ENCODE peak calls at places on chromosomes 4 and X, in four cellular contexts. One of them, this sample, is unnamed.

GRCh38 chr4:88382621-88383020 is 4.0 kb downstream of the HERC6 start:
- DNase-seq in colonic mucosa: no peak
- DNase-seq in adipocyte: no peak
- DNase-seq in neural progenitor cell: no peak
- DNase-seq in this sample: no peak

GRCh38 chrX:132267392-132267791 is 48.1 kb upstream of the RAP2C start:
- DNase-seq in colonic mucosa: no peak
- DNase-seq in neural progenitor cell: no peak
- DNase-seq in adipocyte: no peak
- DNase-seq in this sample: no peak

GRCh38 chrX:110759785-110760184 is 35.8 kb downstream of the CHRDL1 start:
- DNase-seq in neural progenitor cell: no peak
- DNase-seq in adipocyte: no peak
- DNase-seq in colonic mucosa: no peak
- DNase-seq in this sample: peak; percentile 85

GRCh38 chrX:33336783-33337182 is 125.4 kb upstream of the DMD start:
- DNase-seq in neural progenitor cell: peak; percentile 57
- DNase-seq in colonic mucosa: no peak
- DNase-seq in adipocyte: peak; percentile 2
- DNase-seq in this sample: peak; percentile 1

GRCh38 chr4:56612282-56612681 is 68.8 kb downstream of the HOPX start:
- DNase-seq in neural progenitor cell: no peak
- DNase-seq in colonic mucosa: no peak
- DNase-seq in adipocyte: no peak
- DNase-seq in this sample: no peak

GRCh38 chr4:176066757-176067156 is 1.1 kb downstream of the WDR17 start:
- DNase-seq in neural progenitor cell: no peak
- DNase-seq in colonic mucosa: no peak
- DNase-seq in adipocyte: no peak
- DNase-seq in this sample: no peak

GRCh38 chr4:36196145-36196925 is 48.0 kb downstream of the ARAP2 start:
- DNase-seq in colonic mucosa: no peak
- DNase-seq in neural progenitor cell: no peak
- DNase-seq in adipocyte: no peak
- DNase-seq in this sample: no peak

GRCh38 chrX:24464498-24464835 is 619 bp upstream of the PDK3 start:
- DNase-seq in colonic mucosa: no peak
- DNase-seq in adipocyte: no peak
- DNase-seq in neural progenitor cell: no peak
- DNase-seq in this sample: no peak

GRCh38 chr4:140152015-140152703 is 1.8 kb downstream of the MAML3 start:
- DNase-seq in colonic mucosa: peak; percentile 86
- DNase-seq in neural progenitor cell: peak; percentile 76
- DNase-seq in adipocyte: peak; percentile 78
- DNase-seq in this sample: peak; percentile 80

GRCh38 chr4:184885602-184886001 is 59.8 kb upstream of the ACSL1 start:
- DNase-seq in colonic mucosa: no peak
- DNase-seq in adipocyte: no peak
- DNase-seq in neural progenitor cell: no peak
- DNase-seq in this sample: no peak

GRCh38 chr4:98905834-98906233 is 23.1 kb downstream of the EIF4E start:
- DNase-seq in colonic mucosa: no peak
- DNase-seq in adipocyte: peak; percentile 48
- DNase-seq in neural progenitor cell: no peak
- DNase-seq in this sample: peak; percentile 46

GRCh38 chrX:40145001-40145631 is 47.4 kb upstream of the BCOR start:
- DNase-seq in adipocyte: no peak
- DNase-seq in neural progenitor cell: peak; percentile 41
- DNase-seq in colonic mucosa: peak; percentile 28
- DNase-seq in this sample: peak; percentile 55

GRCh38 chr4:53365121-53365485 is 758 bp downstream of the SCFD2 start:
- DNase-seq in neural progenitor cell: peak; percentile 37
- DNase-seq in colonic mucosa: peak; percentile 29
- DNase-seq in adipocyte: peak; percentile 36
- DNase-seq in this sample: peak; percentile 59

GRCh38 chr4:6119507-6120020 is 80.8 kb downstream of the JAKMIP1 start:
- DNase-seq in adipocyte: no peak
- DNase-seq in colonic mucosa: no peak
- DNase-seq in neural progenitor cell: no peak
- DNase-seq in this sample: no peak

GRCh38 chr4:7807351-7807921 is 132.2 kb downstream of the AFAP1 start:
- DNase-seq in neural progenitor cell: no peak
- DNase-seq in colonic mucosa: no peak
- DNase-seq in adipocyte: no peak
- DNase-seq in this sample: no peak

GRCh38 chrX:132676561-132677186 is 187.8 kb upstream of the MBNL3 start:
- DNase-seq in colonic mucosa: no peak
- DNase-seq in adipocyte: no peak
- DNase-seq in neural progenitor cell: peak; percentile 31
- DNase-seq in this sample: no peak

GRCh38 chrX:35380808-35381700 is 417.1 kb upstream of the MAGEB16 start:
- DNase-seq in neural progenitor cell: peak; percentile 36
- DNase-seq in colonic mucosa: no peak
- DNase-seq in adipocyte: peak; percentile 13
- DNase-seq in this sample: peak; percentile 28

GRCh38 chr4:85221606-85222005 is 253.3 kb upstream of the ARHGAP24 start:
- DNase-seq in colonic mucosa: no peak
- DNase-seq in neural progenitor cell: no peak
- DNase-seq in adipocyte: no peak
- DNase-seq in this sample: no peak

GRCh38 chr4:120922390-120923200 is at the start of gene PRDM5:
- DNase-seq in colonic mucosa: peak; percentile 60
- DNase-seq in neural progenitor cell: peak; percentile 82
- DNase-seq in adipocyte: peak; percentile 67
- DNase-seq in this sample: peak; percentile 71

GRCh38 chrX:54746928-54747327 is 51.1 kb downstream of the ITIH6 start:
- DNase-seq in adipocyte: no peak
- DNase-seq in colonic mucosa: no peak
- DNase-seq in neural progenitor cell: no peak
- DNase-seq in this sample: no peak

GRCh38 chr4:158535130-158535614 is 13.5 kb downstream of the RXFP1 start:
- DNase-seq in neural progenitor cell: no peak
- DNase-seq in adipocyte: peak; percentile 46
- DNase-seq in colonic mucosa: no peak
- DNase-seq in this sample: peak; percentile 89

GRCh38 chrX:19798423-19798822 is 89.0 kb downstream of the SH3KBP1 start:
- DNase-seq in neural progenitor cell: no peak
- DNase-seq in colonic mucosa: no peak
- DNase-seq in adipocyte: no peak
- DNase-seq in this sample: no peak

GRCh38 chrX:119234931-119235555 is 1.0 kb upstream of the PGRMC1 start:
- DNase-seq in adipocyte: no peak
- DNase-seq in colonic mucosa: peak; percentile 22
- DNase-seq in neural progenitor cell: peak; percentile 41
- DNase-seq in this sample: peak; percentile 35

GRCh38 chr4:137299281-137299680 is 233.0 kb downstream of the PCDH18 start:
- DNase-seq in colonic mucosa: no peak
- DNase-seq in neural progenitor cell: peak; percentile 50
- DNase-seq in adipocyte: no peak
- DNase-seq in this sample: no peak
- H3K4me3 ChIP-seq in colonic mucosa: no peak overlapping the region
- H3K4me3 ChIP-seq in neural progenitor cell: no peak overlapping the region
- H3K4me3 ChIP-seq in adipocyte: no peak overlapping the region
- H3K4me3 ChIP-seq in this sample: no peak overlapping the region

GRCh38 chrX:2693123-2693438 is 2.0 kb downstream of the CD99 start:
- DNase-seq in adipocyte: no peak
- DNase-seq in colonic mucosa: no peak
- DNase-seq in neural progenitor cell: no peak
- DNase-seq in this sample: peak; percentile 49

GRCh38 chrX:2690856-2691542 is at the start of gene CD99:
- DNase-seq in colonic mucosa: peak; percentile 93
- DNase-seq in neural progenitor cell: peak; percentile 86
- DNase-seq in adipocyte: peak; percentile 92
- DNase-seq in this sample: peak; percentile 91

GRCh38 chrX:2691543-2692220 is 587 bp downstream of the CD99 start:
- DNase-seq in adipocyte: peak; percentile 76
- DNase-seq in colonic mucosa: peak; percentile 70
- DNase-seq in neural progenitor cell: peak; percentile 49
- DNase-seq in this sample: peak; percentile 81

GRCh38 chrX:2692221-2693122 is 1.4 kb downstream of the CD99 start:
- DNase-seq in neural progenitor cell: peak; percentile 39
- DNase-seq in adipocyte: peak; percentile 66
- DNase-seq in colonic mucosa: peak; percentile 58
- DNase-seq in this sample: peak; percentile 70

GRCh38 chrX:2689773-2690666 is 1.1 kb upstream of the CD99 start:
- DNase-seq in neural progenitor cell: peak; percentile 30
- DNase-seq in colonic mucosa: peak; percentile 80
- DNase-seq in adipocyte: no peak
- DNase-seq in this sample: no peak
- H3K9ac ChIP-seq in neural progenitor cell: no peak overlapping the region
- H3K9ac ChIP-seq in colonic mucosa: peak overlapping the region; percentile 73
- H3K9ac ChIP-seq in adipocyte: peak overlapping the region; percentile 68
- H3K9ac ChIP-seq in this sample: peak overlapping the region; percentile 94

GRCh38 chrX:137566746-137567473 is 983 bp downstream of the ZIC3 start:
- DNase-seq in neural progenitor cell: peak; percentile 35
- DNase-seq in colonic mucosa: no peak
- DNase-seq in adipocyte: no peak
- DNase-seq in this sample: peak; percentile 12

GRCh38 chrX:137567474-137568232 is 1.7 kb downstream of the ZIC3 start:
- DNase-seq in neural progenitor cell: peak; percentile 49
- DNase-seq in colonic mucosa: no peak
- DNase-seq in adipocyte: no peak
- DNase-seq in this sample: peak; percentile 1

GRCh38 chrX:137565921-137566745 is at the start of gene ZIC3:
- DNase-seq in neural progenitor cell: peak; percentile 88
- DNase-seq in adipocyte: peak; percentile 6
- DNase-seq in colonic mucosa: peak; percentile 33
- DNase-seq in this sample: peak; percentile 35

GRCh38 chrX:137569470-137569891 is 3.6 kb downstream of the ZIC3 start:
- DNase-seq in neural progenitor cell: no peak
- DNase-seq in adipocyte: no peak
- DNase-seq in colonic mucosa: no peak
- DNase-seq in this sample: no peak

DNA sequence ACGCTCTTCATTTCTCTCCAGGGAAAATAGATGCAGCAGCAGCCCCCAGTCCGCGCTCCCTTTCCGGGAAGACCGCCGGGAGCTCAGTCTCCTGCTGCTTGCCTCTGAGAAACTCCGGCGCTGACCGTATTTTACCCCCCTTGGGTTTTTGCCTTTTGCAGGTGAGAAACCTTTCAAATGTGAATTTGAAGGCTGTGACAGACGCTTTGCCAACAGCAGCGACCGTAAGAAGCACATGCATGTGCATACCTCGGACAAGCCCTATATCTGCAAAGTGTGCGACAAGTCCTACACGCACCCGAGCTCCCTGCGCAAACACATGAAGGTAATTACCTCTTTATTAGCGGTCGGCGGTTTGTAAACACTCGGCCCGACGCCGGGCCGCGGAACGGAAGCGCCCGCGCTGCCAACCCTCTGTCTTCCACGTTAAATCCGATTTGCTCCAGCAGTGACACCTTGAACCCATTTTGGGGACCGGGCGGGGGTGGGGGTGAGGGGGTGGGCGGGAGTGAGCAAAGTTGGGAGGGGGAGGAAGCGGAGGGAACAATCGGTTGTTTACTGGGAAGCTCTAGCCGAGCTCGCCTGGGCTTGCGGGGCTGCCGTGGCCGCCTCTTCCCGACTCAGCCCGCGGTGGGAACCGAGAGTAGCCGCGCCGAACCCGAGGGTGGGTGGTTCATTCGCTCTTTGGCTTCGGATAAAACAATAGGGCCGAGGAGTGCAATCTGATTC is 3.0 kb downstream of the ZIC3 start:
- DNase-seq in colonic mucosa: no peak
- DNase-seq in adipocyte: no peak
- DNase-seq in neural progenitor cell: peak; percentile 55
- DNase-seq in this sample: peak; percentile 0
- H3K4me3 ChIP-seq in colonic mucosa: no peak overlapping the region
- H3K4me3 ChIP-seq in adipocyte: no peak overlapping the region
- H3K4me3 ChIP-seq in neural progenitor cell: peak overlapping the region; percentile 65
- H3K4me3 ChIP-seq in this sample: no peak overlapping the region

DNA sequence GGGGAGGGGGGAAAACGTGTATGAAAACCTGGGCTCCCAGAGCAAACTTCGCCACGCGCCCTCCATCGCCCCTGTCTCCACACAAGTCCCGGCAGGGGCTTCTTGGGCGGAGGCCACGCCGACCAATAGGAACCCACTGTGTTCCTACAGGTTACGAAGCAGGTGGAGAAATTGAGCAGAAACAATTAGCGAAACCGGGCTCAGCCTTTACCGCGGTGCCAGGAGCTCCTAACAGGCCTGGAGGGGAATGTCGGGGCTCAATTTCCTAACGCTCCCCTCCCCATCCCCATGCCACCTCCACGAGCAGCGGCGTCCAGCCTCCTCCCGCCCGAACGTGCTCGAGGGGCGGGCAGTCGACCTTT is 582 bp upstream of the KIT start:
- DNase-seq in neural progenitor cell: peak; percentile 42
- DNase-seq in adipocyte: no peak
- DNase-seq in colonic mucosa: no peak
- DNase-seq in this sample: no peak
- H3K9ac ChIP-seq in neural progenitor cell: no peak overlapping the region
- H3K9ac ChIP-seq in adipocyte: no peak overlapping the region
- H3K9ac ChIP-seq in colonic mucosa: peak overlapping the region; percentile 28
- H3K9ac ChIP-seq in this sample: no peak overlapping the region

DNA sequence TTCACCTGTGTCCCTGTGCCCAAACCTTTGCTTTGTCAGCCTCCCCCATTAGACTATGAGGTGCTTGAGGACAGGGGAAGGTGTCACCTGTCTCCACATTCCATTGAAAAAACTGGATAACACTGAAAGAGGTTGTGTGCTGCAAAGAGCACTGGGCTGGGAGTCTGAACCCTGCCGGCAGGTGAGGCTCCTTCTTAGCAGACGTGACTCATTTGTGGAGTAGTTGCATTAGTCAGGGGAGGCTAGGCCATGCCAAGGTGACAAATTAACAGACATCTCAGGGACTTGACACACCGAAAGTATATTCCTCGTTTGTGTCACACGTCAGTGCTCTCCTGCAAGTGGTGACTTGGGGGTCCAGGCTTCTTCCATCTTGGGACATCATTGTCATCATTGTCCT is 95.9 kb upstream of the STX18 start:
- DNase-seq in colonic mucosa: no peak
- DNase-seq in neural progenitor cell: no peak
- DNase-seq in adipocyte: no peak
- DNase-seq in this sample: no peak
- H3K4me3 ChIP-seq in colonic mucosa: no peak overlapping the region
- H3K4me3 ChIP-seq in neural progenitor cell: no peak overlapping the region
- H3K4me3 ChIP-seq in adipocyte: no peak overlapping the region
- H3K4me3 ChIP-seq in this sample: no peak overlapping the region

DNA sequence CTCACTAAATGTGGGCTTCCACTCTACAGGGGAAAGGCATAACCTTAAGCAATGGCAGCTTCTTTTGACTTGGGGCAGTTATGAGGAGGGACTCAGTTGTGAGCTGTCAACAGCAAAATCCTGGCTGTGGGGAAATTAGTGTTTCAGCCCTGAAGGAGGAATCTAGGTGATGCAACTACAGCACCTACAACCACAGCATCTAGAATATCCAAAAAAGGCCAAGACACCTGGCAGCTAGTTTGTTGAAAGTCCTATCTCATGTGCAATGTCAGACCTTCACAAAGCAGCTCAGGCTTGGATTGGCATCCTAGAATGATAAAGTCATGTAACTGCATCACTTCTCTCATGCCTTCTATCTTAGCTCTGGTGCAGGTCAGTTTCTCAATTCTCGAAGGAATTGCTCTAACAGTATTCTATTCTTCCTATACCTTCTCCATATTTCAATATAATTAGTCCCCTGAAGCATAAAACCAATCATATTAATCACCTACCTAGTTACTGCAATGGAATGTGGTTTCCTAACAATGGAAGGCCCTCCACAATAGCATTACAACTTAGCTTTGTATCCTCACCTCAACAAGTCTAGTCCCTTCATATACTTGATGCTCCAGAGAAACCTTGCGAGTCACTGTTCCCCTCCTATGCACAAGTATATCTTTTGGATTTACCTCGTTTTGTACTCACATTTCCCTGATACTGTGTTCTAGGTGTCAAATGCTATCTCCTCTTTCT is 5.5 kb upstream of the ANTXR2 start:
- DNase-seq in adipocyte: no peak
- DNase-seq in neural progenitor cell: no peak
- DNase-seq in colonic mucosa: no peak
- DNase-seq in this sample: no peak
- H3K9ac ChIP-seq in adipocyte: no peak overlapping the region
- H3K9ac ChIP-seq in neural progenitor cell: no peak overlapping the region
- H3K9ac ChIP-seq in colonic mucosa: no peak overlapping the region
- H3K9ac ChIP-seq in this sample: no peak overlapping the region